ENCODE peak calls at places on chromosomes 3 and 15, in eight cellular contexts. Z, O, J, U, M, B, A and E are unnamed samples.

GRCh38 chr3:191499307-191500125 is 38.6 kb downstream of the PYDC2 start:
- DNase-seq in Z (no peak), O (no peak), J (no peak), U (no peak), M (peak), B (peak), A (peak), E (no peak)

GRCh38 chr15:40274350-40275274 is 8.3 kb downstream of the ANKRD63 start:
- DNase-seq in Z (peak), O (peak), J (peak), U (peak), M (peak), B (peak), A (peak), E (peak)

GRCh38 chr15:49953421-49953820 is 165.6 kb downstream of the ATP8B4 start:
- DNase-seq in Z (no peak), O (no peak), J (no peak), U (no peak), M (no peak), B (no peak), A (no peak), E (no peak)

GRCh38 chr3:71930056-71930991 is 145.4 kb upstream of the PROK2 start:
- DNase-seq in Z (peak), O (no peak), J (peak), U (no peak), M (no peak), B (no peak), A (no peak), E (no peak)

GRCh38 chr3:11720220-11721113 is 76.8 kb upstream of the VGLL4 start:
- DNase-seq in Z (peak), O (peak), J (peak), U (peak), M (peak), B (peak), A (peak), E (peak)

GRCh38 chr15:85772668-85773067 is 22.1 kb downstream of the KLHL25 start:
- DNase-seq in Z (no peak), O (no peak), J (no peak), U (no peak), M (peak), B (no peak), A (peak), E (no peak)

GRCh38 chr3:73270839-73271483 is 209.5 kb downstream of the EBLN2 start:
- DNase-seq in Z (no peak), O (no peak), J (no peak), U (no peak), M (no peak), B (no peak), A (peak), E (no peak)

GRCh38 chr15:85865070-85865684 is 70.5 kb upstream of the KLHL25 start:
- DNase-seq in Z (peak), O (no peak), J (peak), U (no peak), M (peak), B (peak), A (no peak), E (no peak)

GRCh38 chr3:50378024-50378423 is 18.7 kb upstream of the TMEM115 start:
- DNase-seq in Z (no peak), O (no peak), J (no peak), U (no peak), M (no peak), B (no peak), A (no peak), E (no peak)
- TF ChIP-seq CTCF in Z (no peak), O (no peak), J (no peak), U (no peak), M (no peak), B (no peak), A (no peak), E (no peak)

DNA sequence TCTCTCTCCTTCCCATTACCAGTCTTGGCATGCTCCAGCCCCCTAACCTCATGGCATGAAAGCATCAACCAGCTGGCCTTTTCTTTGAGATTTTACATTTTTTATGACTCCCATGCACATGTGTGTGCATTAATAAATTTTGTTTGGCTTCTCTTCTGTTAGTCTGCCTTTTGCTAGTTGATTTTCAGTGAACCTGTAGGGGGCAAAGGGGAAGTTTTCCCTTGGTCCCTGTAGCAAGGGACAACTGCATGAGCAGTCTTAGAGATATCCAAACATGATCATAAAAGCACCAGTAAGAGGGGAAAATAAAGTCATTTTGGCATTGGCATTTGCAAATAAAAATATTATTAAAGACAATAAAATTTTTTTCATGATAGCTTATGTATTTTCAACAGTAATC is 73.7 kb downstream of the OXSM start:
- DNase-seq in Z (no peak), O (no peak), J (no peak), U (no peak), M (no peak), B (no peak), A (no peak), E (no peak)
- TF ChIP-seq CTCF in Z (peak), O (no peak), J (no peak), U (no peak), M (no peak), B (peak), A (no peak), E (no peak)

DNA sequence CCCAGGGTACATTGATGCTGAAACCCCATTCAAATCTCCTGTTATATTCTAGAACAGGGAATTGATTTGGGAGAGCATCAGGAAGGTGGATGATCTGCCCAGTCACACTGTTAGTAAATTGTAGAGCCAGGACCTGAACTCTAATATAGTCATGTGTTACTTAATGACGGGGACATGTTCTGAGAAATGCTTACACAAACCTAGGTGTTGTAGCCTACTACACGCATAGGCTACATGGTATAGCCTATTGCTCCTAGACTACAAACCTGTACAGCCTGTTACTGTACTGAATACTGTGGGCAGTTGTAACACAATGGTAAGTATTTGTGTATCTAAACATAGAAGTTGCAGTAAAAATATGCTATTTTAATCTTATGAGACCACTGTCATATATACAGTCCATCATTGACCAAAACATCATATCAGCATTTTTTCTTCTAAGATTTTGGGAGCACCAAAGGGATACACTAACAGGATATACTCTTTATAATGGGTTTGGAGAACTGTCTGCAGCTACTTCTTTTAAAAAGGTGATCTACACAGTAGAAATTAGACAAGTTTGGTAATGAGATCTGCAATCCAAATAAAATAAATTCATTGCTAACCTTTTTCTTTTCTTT is 5.8 kb downstream of the B2M start:
- DNase-seq in Z (no peak), O (no peak), J (no peak), U (no peak), M (no peak), B (no peak), A (no peak), E (no peak)
- TF ChIP-seq CTCF in Z (no peak), O (no peak), J (no peak), U (no peak), M (no peak), B (no peak), A (no peak), E (no peak)

DNA sequence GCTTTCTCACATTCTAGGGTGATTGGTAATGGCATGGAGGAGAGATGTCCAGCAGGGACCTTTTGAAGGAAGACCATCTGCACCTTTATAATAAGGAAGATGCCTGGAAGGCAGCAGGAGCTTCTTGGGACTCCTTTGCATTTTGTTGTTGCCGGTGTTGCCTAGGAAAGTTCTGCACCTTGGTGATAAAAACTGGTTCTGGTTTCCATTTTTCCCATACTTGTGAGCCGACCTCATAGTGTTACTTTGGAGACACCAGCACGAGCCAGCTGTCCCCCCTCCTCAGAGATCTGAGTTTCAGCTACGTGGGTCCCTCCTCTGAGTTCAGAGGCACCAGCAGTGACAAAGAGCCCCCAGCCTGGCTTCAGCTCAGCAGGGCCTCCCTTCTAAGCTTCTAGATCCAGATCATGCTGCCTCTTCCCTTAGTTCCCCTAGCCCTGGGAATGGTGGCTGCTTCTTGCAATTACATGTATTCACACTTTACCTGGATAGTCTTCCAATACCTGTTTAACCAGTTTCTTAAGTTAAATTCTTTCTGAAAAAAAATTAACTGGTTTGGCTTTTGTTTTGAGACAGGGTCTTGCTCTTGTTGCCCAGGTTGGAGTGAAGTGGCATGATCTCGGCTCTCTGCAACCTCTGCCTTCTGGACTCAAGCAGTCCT is 18.0 kb upstream of the FSTL1 start:
- DNase-seq in Z (no peak), O (no peak), J (no peak), U (no peak), M (no peak), B (no peak), A (no peak), E (no peak)
- TF ChIP-seq CTCF in Z (no peak), O (no peak), J (no peak), U (no peak), M (no peak), B (no peak), A (no peak), E (no peak)

DNA sequence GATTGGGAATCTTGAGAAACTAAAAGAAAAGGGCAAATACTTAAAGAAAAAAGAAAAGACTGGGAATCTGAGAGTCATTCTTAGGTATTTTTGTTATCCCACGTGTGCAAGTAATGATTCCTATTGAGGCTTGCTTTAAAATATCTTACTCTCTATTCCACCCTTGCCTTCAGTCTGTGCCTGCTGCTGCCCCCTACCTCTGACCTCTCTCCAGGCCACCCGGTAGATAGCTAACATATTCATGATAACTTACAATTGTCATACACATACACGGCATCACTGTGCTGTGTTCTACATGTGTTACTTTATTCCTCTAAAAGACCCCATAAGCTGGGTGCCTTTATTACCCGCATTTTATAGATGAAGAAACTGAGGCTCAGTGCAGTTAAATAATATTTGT is 27.8 kb upstream of the ATP13A3 start:
- DNase-seq in Z (no peak), O (no peak), J (no peak), U (no peak), M (no peak), B (no peak), A (no peak), E (no peak)
- TF ChIP-seq CTCF in Z (no peak), O (no peak), J (no peak), U (no peak), M (no peak), B (no peak), A (no peak), E (no peak)

GRCh38 chr3:30628931-30629590 is 22.7 kb downstream of the TGFBR2 start:
- DNase-seq in Z (no peak), O (no peak), J (no peak), U (no peak), M (no peak), B (peak), A (no peak), E (no peak)
- TF ChIP-seq CTCF in Z (no peak), O (no peak), J (peak), U (peak), M (peak), B (peak), A (no peak), E (no peak)

DNA sequence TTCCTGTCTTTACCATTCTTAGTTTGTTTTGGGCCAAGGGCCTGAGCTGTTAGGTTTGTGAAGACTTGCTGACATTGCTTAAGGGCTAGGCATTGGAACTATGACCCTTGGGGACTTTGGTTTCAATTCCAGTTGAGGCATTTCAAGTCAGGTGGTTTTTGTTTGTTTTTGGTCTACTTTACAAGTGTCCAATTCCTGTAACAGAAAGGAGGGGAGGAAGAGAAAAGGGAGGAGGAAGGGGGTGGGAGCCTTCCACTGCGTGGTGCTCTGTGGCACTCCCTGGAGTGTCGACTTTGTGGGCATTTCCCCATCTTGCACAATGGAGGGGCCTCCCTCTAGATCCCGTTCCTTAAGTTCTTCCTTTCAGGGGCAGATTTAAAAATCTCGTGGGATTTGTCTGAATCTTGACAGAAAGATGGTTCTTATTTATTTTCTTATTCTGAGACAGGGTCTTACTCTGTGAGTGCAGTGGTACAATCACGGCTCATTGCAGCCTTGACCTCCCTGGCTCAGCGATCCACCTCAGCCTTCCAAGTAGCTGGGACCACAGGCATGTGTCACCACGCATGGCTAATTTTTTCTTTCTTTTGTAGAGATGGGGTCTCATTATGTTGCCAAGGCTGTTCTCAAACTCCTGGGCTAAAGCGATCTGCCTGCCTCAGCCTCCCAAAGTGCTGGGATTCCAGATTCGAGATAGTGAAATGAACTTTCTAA is 59.5 kb upstream of the RYK start:
- DNase-seq in Z (no peak), O (no peak), J (no peak), U (no peak), M (peak), B (no peak), A (peak), E (no peak)
- TF ChIP-seq CTCF in Z (no peak), O (no peak), J (no peak), U (no peak), M (no peak), B (no peak), A (no peak), E (no peak)

GRCh38 chr3:27914199-27914598 is 192.1 kb upstream of the EOMES start:
- DNase-seq in Z (no peak), O (no peak), J (no peak), U (no peak), M (no peak), B (no peak), A (no peak), E (no peak)
- TF ChIP-seq CTCF in Z (peak), O (no peak), J (peak), U (no peak), M (no peak), B (no peak), A (no peak), E (no peak)

GRCh38 chr3:119034256-119035013 is at the start of gene IGSF11:
- DNase-seq in Z (peak), O (peak), J (peak), U (no peak), M (peak), B (no peak), A (peak), E (peak)
- TF ChIP-seq CTCF in Z (peak), O (no peak), J (peak), U (peak), M (no peak), B (peak), A (no peak), E (peak)

DNA sequence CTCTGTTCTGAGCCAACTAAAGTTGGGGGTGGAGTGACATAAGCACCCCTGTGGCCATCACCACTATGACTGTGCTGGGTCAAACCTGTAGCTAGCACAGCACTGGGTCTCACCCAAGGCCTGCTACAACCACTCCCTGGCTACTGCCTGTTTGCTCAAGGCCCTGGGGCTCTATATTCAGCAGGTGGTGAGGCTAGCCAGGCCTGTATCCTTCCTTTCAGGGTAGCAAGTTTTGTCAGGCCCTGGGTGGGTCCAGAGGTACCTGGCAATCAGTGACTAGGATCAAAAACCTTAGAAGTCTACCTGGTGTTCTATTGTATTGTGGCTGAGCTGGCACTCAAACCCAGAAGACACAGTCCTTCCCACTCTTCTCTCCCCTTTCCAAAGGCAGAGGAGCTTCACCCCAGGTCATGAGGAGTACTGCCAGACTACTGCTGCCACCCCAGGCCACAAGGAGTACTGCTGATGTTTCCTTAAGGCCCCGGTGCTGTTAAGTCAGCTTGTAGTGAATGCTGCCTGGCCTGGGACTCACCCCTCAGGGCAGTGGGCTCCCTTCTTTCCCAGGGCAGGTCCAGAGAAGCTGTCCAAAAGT is 170.8 kb downstream of the IGSF11 start:
- DNase-seq in Z (no peak), O (no peak), J (no peak), U (no peak), M (no peak), B (no peak), A (no peak), E (no peak)
- TF ChIP-seq CTCF in Z (no peak), O (no peak), J (peak), U (no peak), M (no peak), B (no peak), A (no peak), E (no peak)